ENCODE peak calls at places on chromosome 10, in nine cellular contexts. One of them, this sample, is unnamed.
A peak's percentile ranks its signal among the peaks of the same experiment; 100 is the strongest.

GRCh38 chr10:109770000-109770399 is 153.3 kb downstream of the XPNPEP1 start:
- DNase-seq in HCT116: no peak
- DNase-seq in A549: no peak
- DNase-seq in GM12878: no peak
- DNase-seq in H1: no peak
- DNase-seq in K562: no peak
- DNase-seq in endothelial cell of umbilical vein: no peak
- DNase-seq in SK-N-SH: no peak
- DNase-seq in HepG2: no peak
- DNase-seq in this sample: no peak

GRCh38 chr10:106711313-106711906 is 453.1 kb downstream of the SORCS1 start:
- DNase-seq in A549: peak; percentile 11
- DNase-seq in HCT116: peak; percentile 6
- DNase-seq in H1: peak; percentile 86
- DNase-seq in GM12878: no peak
- DNase-seq in SK-N-SH: peak; percentile 46
- DNase-seq in K562: peak; percentile 74
- DNase-seq in endothelial cell of umbilical vein: no peak
- DNase-seq in HepG2: peak; percentile 23
- DNase-seq in this sample: peak; percentile 71

GRCh38 chr10:90204956-90205695 is 503.7 kb downstream of the KIF20B start:
- DNase-seq in GM12878: no peak
- DNase-seq in HepG2: no peak
- DNase-seq in HCT116: no peak
- DNase-seq in SK-N-SH: no peak
- DNase-seq in H1: no peak
- DNase-seq in A549: no peak
- DNase-seq in K562: no peak
- DNase-seq in endothelial cell of umbilical vein: no peak
- DNase-seq in this sample: no peak

GRCh38 chr10:103448751-103449150 is 3.4 kb downstream of the CALHM2 start:
- DNase-seq in SK-N-SH: no peak
- DNase-seq in HCT116: no peak
- DNase-seq in HepG2: no peak
- DNase-seq in A549: no peak
- DNase-seq in GM12878: no peak
- DNase-seq in endothelial cell of umbilical vein: peak; percentile 35
- DNase-seq in H1: no peak
- DNase-seq in K562: no peak
- DNase-seq in this sample: no peak

GRCh38 chr10:63506554-63506953 is 14.6 kb upstream of the REEP3 start:
- DNase-seq in H1: no peak
- DNase-seq in K562: no peak
- DNase-seq in HCT116: no peak
- DNase-seq in SK-N-SH: no peak
- DNase-seq in A549: no peak
- DNase-seq in HepG2: peak; percentile 83
- DNase-seq in endothelial cell of umbilical vein: no peak
- DNase-seq in GM12878: no peak
- DNase-seq in this sample: no peak

GRCh38 chr10:130717088-130717487 is 580.9 kb downstream of the GLRX3 start:
- DNase-seq in H1: no peak
- DNase-seq in HepG2: no peak
- DNase-seq in K562: no peak
- DNase-seq in HCT116: no peak
- DNase-seq in endothelial cell of umbilical vein: no peak
- DNase-seq in A549: no peak
- DNase-seq in SK-N-SH: no peak
- DNase-seq in GM12878: no peak
- DNase-seq in this sample: no peak

GRCh38 chr10:59991661-59992060 is 85.3 kb upstream of the CCDC6 start:
- DNase-seq in K562: no peak
- DNase-seq in HCT116: peak; percentile 56
- DNase-seq in HepG2: no peak
- DNase-seq in H1: peak; percentile 54
- DNase-seq in endothelial cell of umbilical vein: peak; percentile 8
- DNase-seq in GM12878: no peak
- DNase-seq in A549: peak; percentile 13
- DNase-seq in SK-N-SH: no peak
- DNase-seq in this sample: peak; percentile 72

GRCh38 chr10:98308602-98309365 is 40.8 kb upstream of the LOXL4 start:
- DNase-seq in endothelial cell of umbilical vein: no peak
- DNase-seq in GM12878: no peak
- DNase-seq in H1: no peak
- DNase-seq in HCT116: no peak
- DNase-seq in A549: no peak
- DNase-seq in HepG2: peak; percentile 27
- DNase-seq in SK-N-SH: peak; percentile 74
- DNase-seq in K562: no peak
- DNase-seq in this sample: no peak

GRCh38 chr10:124155781-124156401 is 62.5 kb upstream of the CHST15 start:
- DNase-seq in endothelial cell of umbilical vein: peak; percentile 62
- DNase-seq in GM12878: no peak
- DNase-seq in A549: no peak
- DNase-seq in K562: no peak
- DNase-seq in HepG2: no peak
- DNase-seq in HCT116: no peak
- DNase-seq in H1: no peak
- DNase-seq in SK-N-SH: no peak
- DNase-seq in this sample: no peak

GRCh38 chr10:60644436-60645130 is 133.7 kb upstream of the CDK1 start:
- DNase-seq in HepG2: no peak
- DNase-seq in K562: no peak
- DNase-seq in A549: no peak
- DNase-seq in HCT116: no peak
- DNase-seq in H1: no peak
- DNase-seq in endothelial cell of umbilical vein: no peak
- DNase-seq in SK-N-SH: no peak
- DNase-seq in GM12878: no peak
- DNase-seq in this sample: no peak

GRCh38 chr10:74078037-74078436 is 72.6 kb downstream of the AP3M1 start:
- DNase-seq in GM12878: peak; percentile 41
- DNase-seq in A549: no peak
- DNase-seq in endothelial cell of umbilical vein: peak; percentile 77
- DNase-seq in HepG2: no peak
- DNase-seq in HCT116: no peak
- DNase-seq in SK-N-SH: no peak
- DNase-seq in K562: no peak
- DNase-seq in H1: no peak
- DNase-seq in this sample: peak; percentile 86

GRCh38 chr10:86718556-86718955 is 37.9 kb upstream of the BMPR1A start:
- DNase-seq in endothelial cell of umbilical vein: no peak
- DNase-seq in A549: no peak
- DNase-seq in SK-N-SH: no peak
- DNase-seq in HepG2: no peak
- DNase-seq in GM12878: no peak
- DNase-seq in K562: no peak
- DNase-seq in HCT116: no peak
- DNase-seq in H1: no peak
- DNase-seq in this sample: no peak

GRCh38 chr10:8628351-8628750 is 573.9 kb downstream of the GATA3 start:
- DNase-seq in SK-N-SH: no peak
- DNase-seq in H1: no peak
- DNase-seq in endothelial cell of umbilical vein: no peak
- DNase-seq in A549: peak; percentile 8
- DNase-seq in K562: no peak
- DNase-seq in HepG2: no peak
- DNase-seq in HCT116: no peak
- DNase-seq in GM12878: no peak
- DNase-seq in this sample: no peak

DNA sequence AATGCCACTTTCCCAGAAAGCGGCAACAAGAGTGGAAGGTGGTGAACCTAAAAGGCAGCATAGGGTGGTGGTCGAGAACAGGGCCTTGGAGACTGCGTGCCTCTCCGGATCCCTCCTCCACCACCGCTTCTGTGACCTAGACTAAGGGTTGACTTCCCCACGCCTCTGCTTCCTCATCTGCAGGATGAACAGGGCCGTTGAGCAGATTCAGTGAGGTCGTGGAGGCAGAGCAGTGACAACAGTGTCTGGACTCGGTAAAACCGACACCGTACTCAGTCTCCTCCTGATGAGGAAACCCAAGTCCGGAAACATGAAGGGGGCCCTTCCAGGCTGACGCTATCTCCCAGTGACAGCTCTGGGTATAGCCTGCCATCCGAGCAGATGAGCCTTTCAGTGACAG is 162.6 kb downstream of the CELF2 start:
- DNase-seq in GM12878: no peak
- DNase-seq in H1: no peak
- DNase-seq in A549: no peak
- DNase-seq in HepG2: no peak
- DNase-seq in K562: no peak
- DNase-seq in HCT116: no peak
- DNase-seq in SK-N-SH: no peak
- DNase-seq in endothelial cell of umbilical vein: no peak
- DNase-seq in this sample: peak; percentile 95
- H3K4me3 ChIP-seq in GM12878: peak overlapping the region; percentile 57
- H3K4me3 ChIP-seq in H1: no peak overlapping the region
- H3K4me3 ChIP-seq in A549: no peak overlapping the region
- H3K4me3 ChIP-seq in HepG2: no peak overlapping the region
- H3K4me3 ChIP-seq in K562: no peak overlapping the region
- H3K4me3 ChIP-seq in HCT116: no peak overlapping the region
- H3K4me3 ChIP-seq in SK-N-SH: no peak overlapping the region
- H3K4me3 ChIP-seq in endothelial cell of umbilical vein: no peak overlapping the region
- H3K4me3 ChIP-seq in this sample: peak overlapping the region; percentile 75

DNA sequence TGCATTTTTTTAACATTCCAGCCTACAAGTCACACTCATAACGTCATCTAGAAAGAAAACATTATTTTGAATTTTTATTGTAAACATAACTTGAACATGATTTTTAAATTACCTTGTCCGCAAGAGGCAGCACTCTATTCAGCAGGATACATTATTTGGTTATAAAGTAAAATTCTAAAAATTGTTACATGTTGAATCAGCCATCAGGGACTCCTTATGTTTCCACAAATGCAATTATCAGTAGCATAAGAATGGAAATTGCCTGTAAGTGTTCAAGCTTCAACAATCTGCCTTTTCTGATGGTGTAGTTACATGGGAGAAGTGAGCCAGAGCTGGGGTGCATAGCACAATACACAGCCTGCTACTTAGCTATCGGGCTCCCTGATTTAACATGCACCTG is 97.5 kb downstream of the ZNF365 start:
- DNase-seq in endothelial cell of umbilical vein: no peak
- DNase-seq in HepG2: no peak
- DNase-seq in H1: no peak
- DNase-seq in K562: no peak
- DNase-seq in SK-N-SH: no peak
- DNase-seq in HCT116: no peak
- DNase-seq in GM12878: no peak
- DNase-seq in A549: no peak
- DNase-seq in this sample: no peak
- TF ChIP-seq MAX in endothelial cell of umbilical vein: no peak
- TF ChIP-seq MAX in HepG2: no peak
- TF ChIP-seq MAX in H1: no peak
- TF ChIP-seq MAX in K562: no peak
- TF ChIP-seq MAX in SK-N-SH: no peak
- TF ChIP-seq MAX in HCT116: no peak
- TF ChIP-seq MAX in GM12878: no peak
- TF ChIP-seq MAX in A549: no peak
- TF ChIP-seq MAX in this sample: no peak

DNA sequence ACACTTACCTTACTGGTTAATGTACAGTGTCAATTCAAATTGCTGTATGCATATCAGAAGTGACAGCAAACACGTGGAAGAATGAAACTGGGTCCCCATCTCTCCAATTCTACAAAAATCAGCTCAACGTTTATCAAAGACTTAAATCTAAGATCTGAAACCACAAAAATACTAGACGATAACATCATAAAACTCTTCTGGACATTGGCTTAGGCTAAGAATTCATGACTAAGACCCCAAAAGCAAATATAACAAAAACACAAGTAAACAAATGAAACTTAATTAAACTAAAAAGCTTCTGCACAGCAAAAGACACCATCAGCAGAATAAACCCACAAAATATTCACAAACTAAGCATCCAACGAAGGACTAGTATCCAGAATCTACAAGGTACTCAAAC is 35.9 kb upstream of the PFKP start:
- DNase-seq in SK-N-SH: no peak
- DNase-seq in H1: no peak
- DNase-seq in endothelial cell of umbilical vein: no peak
- DNase-seq in GM12878: no peak
- DNase-seq in A549: no peak
- DNase-seq in HepG2: no peak
- DNase-seq in HCT116: no peak
- DNase-seq in K562: no peak
- DNase-seq in this sample: no peak
- H3K4me3 ChIP-seq in SK-N-SH: no peak overlapping the region
- H3K4me3 ChIP-seq in H1: no peak overlapping the region
- H3K4me3 ChIP-seq in endothelial cell of umbilical vein: no peak overlapping the region
- H3K4me3 ChIP-seq in GM12878: no peak overlapping the region
- H3K4me3 ChIP-seq in A549: no peak overlapping the region
- H3K4me3 ChIP-seq in HepG2: no peak overlapping the region
- H3K4me3 ChIP-seq in HCT116: no peak overlapping the region
- H3K4me3 ChIP-seq in K562: no peak overlapping the region
- H3K4me3 ChIP-seq in this sample: no peak overlapping the region

GRCh38 chr10:51955696-51956095 is 256.3 kb upstream of the CSTF2T start:
- DNase-seq in H1: no peak
- DNase-seq in A549: no peak
- DNase-seq in endothelial cell of umbilical vein: no peak
- DNase-seq in GM12878: no peak
- DNase-seq in HCT116: no peak
- DNase-seq in K562: no peak
- DNase-seq in SK-N-SH: no peak
- DNase-seq in HepG2: no peak
- DNase-seq in this sample: no peak

GRCh38 chr10:51964630-51965029 is 265.2 kb upstream of the CSTF2T start:
- DNase-seq in endothelial cell of umbilical vein: no peak
- DNase-seq in A549: no peak
- DNase-seq in K562: no peak
- DNase-seq in SK-N-SH: no peak
- DNase-seq in GM12878: no peak
- DNase-seq in H1: no peak
- DNase-seq in HCT116: no peak
- DNase-seq in HepG2: no peak
- DNase-seq in this sample: no peak

GRCh38 chr10:51961401-51961800 is 262.0 kb upstream of the CSTF2T start:
- DNase-seq in H1: no peak
- DNase-seq in A549: no peak
- DNase-seq in SK-N-SH: no peak
- DNase-seq in HCT116: no peak
- DNase-seq in K562: no peak
- DNase-seq in HepG2: no peak
- DNase-seq in GM12878: no peak
- DNase-seq in endothelial cell of umbilical vein: no peak
- DNase-seq in this sample: no peak

GRCh38 chr10:51956822-51957221 is 257.4 kb upstream of the CSTF2T start:
- DNase-seq in H1: no peak
- DNase-seq in SK-N-SH: no peak
- DNase-seq in HepG2: no peak
- DNase-seq in A549: no peak
- DNase-seq in endothelial cell of umbilical vein: no peak
- DNase-seq in HCT116: no peak
- DNase-seq in K562: no peak
- DNase-seq in GM12878: no peak
- DNase-seq in this sample: no peak

DNA sequence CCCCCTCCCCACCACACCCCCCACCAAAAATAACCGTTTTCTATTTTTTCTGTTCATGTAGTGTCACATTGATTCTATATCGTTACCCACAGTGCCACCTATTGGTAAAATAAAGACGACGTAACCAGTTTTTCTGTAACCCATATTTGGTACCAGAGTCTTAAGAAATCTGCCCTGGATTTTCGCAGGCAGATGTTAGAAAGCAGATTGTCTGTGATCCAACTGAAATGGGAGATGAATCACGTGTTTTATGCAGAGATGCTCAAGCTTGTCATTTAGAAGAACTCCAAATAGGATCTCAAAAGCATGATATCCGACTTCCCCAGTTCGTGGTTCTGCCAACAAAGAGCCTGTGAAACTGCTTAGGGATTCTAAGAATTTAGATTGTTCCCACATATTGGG is 261.1 kb upstream of the CSTF2T start:
- DNase-seq in K562: peak; percentile 31
- DNase-seq in SK-N-SH: peak; percentile 34
- DNase-seq in endothelial cell of umbilical vein: peak; percentile 52
- DNase-seq in H1: no peak
- DNase-seq in GM12878: no peak
- DNase-seq in HCT116: peak; percentile 10
- DNase-seq in A549: peak; percentile 19
- DNase-seq in HepG2: peak; percentile 3
- DNase-seq in this sample: peak; percentile 35
- TF ChIP-seq MAX in K562: no peak
- TF ChIP-seq MAX in SK-N-SH: no peak
- TF ChIP-seq MAX in endothelial cell of umbilical vein: no peak
- TF ChIP-seq MAX in H1: no peak
- TF ChIP-seq MAX in GM12878: no peak
- TF ChIP-seq MAX in HCT116: no peak
- TF ChIP-seq MAX in A549: no peak
- TF ChIP-seq MAX in HepG2: no peak
- TF ChIP-seq MAX in this sample: peak; percentile 48